ENCODE peak calls at places on chromosome 12, in five cellular contexts. One of them, this sample, is unnamed.

GRCh38 chr12:63752283-63752682 is 27.4 kb upstream of the RXYLT1 start:
- DNase-seq in RPMI8226: no peak
- DNase-seq in stimulated activated CD8-positive, alpha-beta memory T cell treated with anti-CD3 and anti-CD28 coated beads, Interleukin-4, amount 100 ng/mL, for 4 hours: no peak
- DNase-seq in NCI-H1048: no peak
- DNase-seq in cardiac muscle cell: no peak
- DNase-seq in this sample: no peak

GRCh38 chr12:107891967-107892366 is 117.5 kb downstream of the ASCL4 start:
- DNase-seq in RPMI8226: peak
- DNase-seq in stimulated activated CD8-positive, alpha-beta memory T cell treated with anti-CD3 and anti-CD28 coated beads, Interleukin-4, amount 100 ng/mL, for 4 hours: no peak
- DNase-seq in NCI-H1048: no peak
- DNase-seq in cardiac muscle cell: peak
- DNase-seq in this sample: no peak

GRCh38 chr12:29503283-29503682 is 5.8 kb upstream of the OVCH1 start:
- DNase-seq in RPMI8226: no peak
- DNase-seq in stimulated activated CD8-positive, alpha-beta memory T cell treated with anti-CD3 and anti-CD28 coated beads, Interleukin-4, amount 100 ng/mL, for 4 hours: no peak
- DNase-seq in NCI-H1048: no peak
- DNase-seq in cardiac muscle cell: no peak
- DNase-seq in this sample: no peak

GRCh38 chr12:68109001-68109400 is 50.5 kb downstream of the IFNG start:
- DNase-seq in RPMI8226: no peak
- DNase-seq in stimulated activated CD8-positive, alpha-beta memory T cell treated with anti-CD3 and anti-CD28 coated beads, Interleukin-4, amount 100 ng/mL, for 4 hours: no peak
- DNase-seq in NCI-H1048: no peak
- DNase-seq in cardiac muscle cell: no peak
- DNase-seq in this sample: no peak

GRCh38 chr12:23830210-23830609 is 119.3 kb downstream of the SOX5 start:
- DNase-seq in RPMI8226: no peak
- DNase-seq in stimulated activated CD8-positive, alpha-beta memory T cell treated with anti-CD3 and anti-CD28 coated beads, Interleukin-4, amount 100 ng/mL, for 4 hours: no peak
- DNase-seq in NCI-H1048: no peak
- DNase-seq in cardiac muscle cell: no peak
- DNase-seq in this sample: no peak

GRCh38 chr12:19783547-19784444 is 344.5 kb downstream of the AEBP2 start:
- DNase-seq in RPMI8226: no peak
- DNase-seq in stimulated activated CD8-positive, alpha-beta memory T cell treated with anti-CD3 and anti-CD28 coated beads, Interleukin-4, amount 100 ng/mL, for 4 hours: no peak
- DNase-seq in NCI-H1048: no peak
- DNase-seq in cardiac muscle cell: no peak
- DNase-seq in this sample: no peak

GRCh38 chr12:76337583-76337982 is 10.6 kb downstream of the BBS10 start:
- DNase-seq in RPMI8226: no peak
- DNase-seq in stimulated activated CD8-positive, alpha-beta memory T cell treated with anti-CD3 and anti-CD28 coated beads, Interleukin-4, amount 100 ng/mL, for 4 hours: no peak
- DNase-seq in NCI-H1048: no peak
- DNase-seq in cardiac muscle cell: peak
- DNase-seq in this sample: no peak

GRCh38 chr12:88471641-88472040 is 108.6 kb downstream of the KITLG start:
- DNase-seq in RPMI8226: no peak
- DNase-seq in stimulated activated CD8-positive, alpha-beta memory T cell treated with anti-CD3 and anti-CD28 coated beads, Interleukin-4, amount 100 ng/mL, for 4 hours: no peak
- DNase-seq in NCI-H1048: no peak
- DNase-seq in cardiac muscle cell: peak
- DNase-seq in this sample: peak

GRCh38 chr12:108495054-108495453 is 20.0 kb upstream of the FICD start:
- DNase-seq in RPMI8226: peak
- DNase-seq in stimulated activated CD8-positive, alpha-beta memory T cell treated with anti-CD3 and anti-CD28 coated beads, Interleukin-4, amount 100 ng/mL, for 4 hours: no peak
- DNase-seq in NCI-H1048: no peak
- DNase-seq in cardiac muscle cell: peak
- DNase-seq in this sample: no peak

GRCh38 chr12:27343255-27344000 is 10.8 kb downstream of the BMAL2 start:
- DNase-seq in RPMI8226: no peak
- DNase-seq in stimulated activated CD8-positive, alpha-beta memory T cell treated with anti-CD3 and anti-CD28 coated beads, Interleukin-4, amount 100 ng/mL, for 4 hours: no peak
- DNase-seq in NCI-H1048: no peak
- DNase-seq in cardiac muscle cell: peak
- DNase-seq in this sample: peak

GRCh38 chr12:112705037-112705632 is 86.4 kb upstream of the RPH3A start:
- DNase-seq in RPMI8226: no peak
- DNase-seq in stimulated activated CD8-positive, alpha-beta memory T cell treated with anti-CD3 and anti-CD28 coated beads, Interleukin-4, amount 100 ng/mL, for 4 hours: no peak
- DNase-seq in NCI-H1048: no peak
- DNase-seq in cardiac muscle cell: no peak
- DNase-seq in this sample: no peak

GRCh38 chr12:65522956-65523857 is 244.7 kb downstream of the MSRB3 start:
- DNase-seq in RPMI8226: no peak
- DNase-seq in stimulated activated CD8-positive, alpha-beta memory T cell treated with anti-CD3 and anti-CD28 coated beads, Interleukin-4, amount 100 ng/mL, for 4 hours: no peak
- DNase-seq in NCI-H1048: no peak
- DNase-seq in cardiac muscle cell: peak
- DNase-seq in this sample: no peak

GRCh38 chr12:46794593-46795190 is 31.1 kb downstream of the SLC38A4 start:
- DNase-seq in RPMI8226: no peak
- DNase-seq in stimulated activated CD8-positive, alpha-beta memory T cell treated with anti-CD3 and anti-CD28 coated beads, Interleukin-4, amount 100 ng/mL, for 4 hours: no peak
- DNase-seq in NCI-H1048: no peak
- DNase-seq in cardiac muscle cell: no peak
- DNase-seq in this sample: no peak

GRCh38 chr12:101671157-101671791 is 26.2 kb upstream of the CHPT1 start:
- DNase-seq in RPMI8226: peak
- DNase-seq in stimulated activated CD8-positive, alpha-beta memory T cell treated with anti-CD3 and anti-CD28 coated beads, Interleukin-4, amount 100 ng/mL, for 4 hours: no peak
- DNase-seq in NCI-H1048: no peak
- DNase-seq in cardiac muscle cell: no peak
- DNase-seq in this sample: no peak

GRCh38 chr12:127125607-127126259 is 1141.2 kb upstream of the TMEM132C start:
- DNase-seq in RPMI8226: no peak
- DNase-seq in stimulated activated CD8-positive, alpha-beta memory T cell treated with anti-CD3 and anti-CD28 coated beads, Interleukin-4, amount 100 ng/mL, for 4 hours: no peak
- DNase-seq in NCI-H1048: no peak
- DNase-seq in cardiac muscle cell: peak
- DNase-seq in this sample: peak

GRCh38 chr12:50059440-50060119 is 2.2 kb downstream of the ASIC1 start:
- DNase-seq in RPMI8226: no peak
- DNase-seq in stimulated activated CD8-positive, alpha-beta memory T cell treated with anti-CD3 and anti-CD28 coated beads, Interleukin-4, amount 100 ng/mL, for 4 hours: no peak
- DNase-seq in NCI-H1048: no peak
- DNase-seq in cardiac muscle cell: no peak
- DNase-seq in this sample: no peak

GRCh38 chr12:100295764-100296555 is 29.0 kb downstream of the SCYL2 start:
- DNase-seq in RPMI8226: no peak
- DNase-seq in stimulated activated CD8-positive, alpha-beta memory T cell treated with anti-CD3 and anti-CD28 coated beads, Interleukin-4, amount 100 ng/mL, for 4 hours: no peak
- DNase-seq in NCI-H1048: no peak
- DNase-seq in cardiac muscle cell: no peak
- DNase-seq in this sample: no peak

GRCh38 chr12:46153267-46153872 is 115.5 kb downstream of the SLC38A1 start:
- DNase-seq in RPMI8226: peak
- DNase-seq in stimulated activated CD8-positive, alpha-beta memory T cell treated with anti-CD3 and anti-CD28 coated beads, Interleukin-4, amount 100 ng/mL, for 4 hours: no peak
- DNase-seq in NCI-H1048: no peak
- DNase-seq in cardiac muscle cell: peak
- DNase-seq in this sample: peak

GRCh38 chr12:5307065-5307464 is 124.8 kb upstream of the NTF3 start:
- DNase-seq in RPMI8226: no peak
- DNase-seq in stimulated activated CD8-positive, alpha-beta memory T cell treated with anti-CD3 and anti-CD28 coated beads, Interleukin-4, amount 100 ng/mL, for 4 hours: no peak
- DNase-seq in NCI-H1048: no peak
- DNase-seq in cardiac muscle cell: no peak
- DNase-seq in this sample: no peak

GRCh38 chr12:53618340-53618739 is 7.8 kb downstream of the ATF7 start:
- DNase-seq in RPMI8226: peak
- DNase-seq in stimulated activated CD8-positive, alpha-beta memory T cell treated with anti-CD3 and anti-CD28 coated beads, Interleukin-4, amount 100 ng/mL, for 4 hours: no peak
- DNase-seq in NCI-H1048: no peak
- DNase-seq in cardiac muscle cell: no peak
- DNase-seq in this sample: no peak

GRCh38 chr12:19970116-19970515 is 398.2 kb upstream of the PDE3A start:
- DNase-seq in RPMI8226: no peak
- DNase-seq in stimulated activated CD8-positive, alpha-beta memory T cell treated with anti-CD3 and anti-CD28 coated beads, Interleukin-4, amount 100 ng/mL, for 4 hours: no peak
- DNase-seq in NCI-H1048: no peak
- DNase-seq in cardiac muscle cell: peak
- DNase-seq in this sample: peak

GRCh38 chr12:95096378-95096777 is 23.0 kb upstream of the NR2C1 start:
- DNase-seq in RPMI8226: no peak
- DNase-seq in stimulated activated CD8-positive, alpha-beta memory T cell treated with anti-CD3 and anti-CD28 coated beads, Interleukin-4, amount 100 ng/mL, for 4 hours: no peak
- DNase-seq in NCI-H1048: no peak
- DNase-seq in cardiac muscle cell: no peak
- DNase-seq in this sample: no peak

This sample was measured in astrocyte of the cerebellum.